ENCODE peak calls at places on chromosomes 1 and 21, in six cellular contexts. O is GM04503; H is globus pallidus; D is hypothalamus; W is RWPE1; B is activated CD8-positive, alpha-beta memory T cell treated with anti-CD3 and anti-CD28 coated beads, Interleukin-2, amount 10 ng/mL, durations not matched to agents 7 days and 5 days. Z is an unnamed sample.

GRCh38 chr21:46442938-46443337 is 15.8 kb upstream of the DIP2A start:
- DNase-seq in O (no peak), H (peak), D (no peak), W (no peak), B (no peak), Z (no peak)

GRCh38 chr1:966135-966602 is at the start of gene PLEKHN1:
- DNase-seq in O (no peak), H (no peak), D (no peak), W (peak), B (peak), Z (peak)

GRCh38 chr1:150498342-150498741 is 9.6 kb upstream of the ECM1 start:
- DNase-seq in O (no peak), H (no peak), D (no peak), W (no peak), B (no peak), Z (no peak)

GRCh38 chr1:42085596-42085995 is 67.6 kb upstream of the GUCA2B start:
- DNase-seq in O (no peak), H (no peak), D (no peak), W (no peak), B (no peak), Z (peak)

GRCh38 chr1:151510020-151510405 is 1.2 kb upstream of the CGN start:
- DNase-seq in O (no peak), H (no peak), D (no peak), W (no peak), B (no peak), Z (no peak)

GRCh38 chr1:17233675-17234074 is 15.2 kb upstream of the PADI3 start:
- DNase-seq in O (peak), H (peak), D (no peak), W (peak), B (no peak), Z (peak)

GRCh38 chr1:179302076-179302475 is 8.5 kb downstream of the SOAT1 start:
- DNase-seq in O (no peak), H (no peak), D (no peak), W (no peak), B (no peak), Z (peak)

GRCh38 chr1:153534226-153534932 is 1.4 kb downstream of the S100A6 start:
- DNase-seq in O (no peak), H (no peak), D (no peak), W (peak), B (no peak), Z (peak)

Z was measured in iris pigment epithelial cell.